ENCODE peak calls at places on chromosomes 3 and 15, in four cellular contexts. T, K, M and J are unnamed samples.

GRCh38 chr3:152688313-152688712 is 146.6 kb upstream of the P2RY1 start:
- DNase-seq in T (no peak), K (no peak), M (no peak), J (no peak)

GRCh38 chr15:93980149-93980911 is 251.0 kb upstream of the MCTP2 start:
- DNase-seq in T (no peak), K (no peak), M (no peak), J (no peak)

GRCh38 chr15:79376383-79376782 is 55.8 kb upstream of the MINAR1 start:
- DNase-seq in T (no peak), K (no peak), M (no peak), J (no peak)

GRCh38 chr3:71395927-71396695 is 187.4 kb downstream of the FOXP1 start:
- DNase-seq in T (no peak), K (no peak), M (no peak), J (no peak)

GRCh38 chr15:100913961-100914360 is 5.2 kb upstream of the LRRK1 start:
- DNase-seq in T (no peak), K (no peak), M (no peak), J (no peak)

GRCh38 chr3:140053011-140053702 is 118.2 kb downstream of the CLSTN2 start:
- DNase-seq in T (no peak), K (no peak), M (no peak), J (peak; percentile 29)

GRCh38 chr3:154795582-154795981 is 284.5 kb upstream of the MME start:
- DNase-seq in T (no peak), K (no peak), M (no peak), J (no peak)

GRCh38 chr15:40028193-40028592 is 10.8 kb downstream of the SRP14 start:
- DNase-seq in T (no peak), K (no peak), M (no peak), J (no peak)

GRCh38 chr15:67125589-67126502 is 60.4 kb downstream of the SMAD3 start:
- DNase-seq in T (peak; percentile 79), K (no peak), M (no peak), J (no peak)

GRCh38 chr3:194137314-194138097 is 1.6 kb downstream of the HES1 start:
- DNase-seq in T (peak; percentile 67), K (peak; percentile 74), M (no peak), J (peak; percentile 69)

GRCh38 chr3:174862666-174863065 is 3.5 kb downstream of the NAALADL2 start:
- DNase-seq in T (no peak), K (no peak), M (no peak), J (no peak)